ENCODE peak calls at places on chromosome 3, in ten cellular contexts. C is sigmoid colon, L is body of pancreas, T is NB4, X is heart left ventricle, D is suprapubic skin, M is prostate gland, Q is lower leg skin, S is right lobe of liver, A is Peyer's patch. R is an unnamed sample.

GRCh38 chr3:161171639-161172552 is 49.2 kb upstream of the NMD3 start:
- DNase-seq in C (no peak), L (no peak), T (no peak), X (no peak), D (no peak), M (no peak), Q (no peak), S (no peak), A (no peak), R (no peak)

GRCh38 chr3:180085122-180085710 is 48.5 kb upstream of the PEX5L start:
- DNase-seq in C (no peak), L (no peak), T (peak; percentile 8), X (no peak), D (no peak), M (no peak), Q (no peak), S (no peak), A (no peak), R (no peak)

GRCh38 chr3:119175869-119176756 is 2.7 kb downstream of the UPK1B start:
- DNase-seq in C (no peak), L (no peak), T (no peak), X (no peak), D (no peak), M (no peak), Q (no peak), S (no peak), A (no peak), R (no peak)

GRCh38 chr3:38397320-38397719 is 50.7 kb downstream of the XYLB start:
- DNase-seq in C (no peak), L (no peak), T (peak; percentile 49), X (no peak), D (no peak), M (no peak), Q (no peak), S (peak; percentile 57), A (no peak), R (no peak)

GRCh38 chr3:55631766-55632331 is 144.7 kb upstream of the WNT5A start:
- DNase-seq in C (no peak), L (no peak), T (no peak), X (no peak), D (no peak), M (no peak), Q (no peak), S (no peak), A (no peak), R (no peak)

GRCh38 chr3:10206166-10206511 is 41.4 kb downstream of the IRAK2 start:
- DNase-seq in C (no peak), L (no peak), T (no peak), X (no peak), D (no peak), M (no peak), Q (no peak), S (no peak), A (no peak), R (no peak)

GRCh38 chr3:14121859-14122258 is 2.8 kb downstream of the CHCHD4 start:
- DNase-seq in C (no peak), L (no peak), T (no peak), X (no peak), D (no peak), M (no peak), Q (no peak), S (no peak), A (no peak), R (no peak)

GRCh38 chr3:110341047-110341446 is 730.6 kb upstream of the NECTIN3 start:
- DNase-seq in C (no peak), L (no peak), T (no peak), X (no peak), D (no peak), M (no peak), Q (no peak), S (no peak), A (no peak), R (no peak)

GRCh38 chr3:8443829-8444791 is 57.5 kb upstream of the LMCD1 start:
- DNase-seq in C (peak; percentile 86), L (peak; percentile 96), T (no peak), X (peak; percentile 84), D (peak; percentile 91), M (peak; percentile 97), Q (peak; percentile 94), S (peak; percentile 90), A (peak; percentile 80), R (peak; percentile 81)

GRCh38 chr3:58179235-58180098 is 31.3 kb downstream of the DNASE1L3 start:
- DNase-seq in C (no peak), L (no peak), T (peak; percentile 27), X (no peak), D (no peak), M (no peak), Q (no peak), S (no peak), A (no peak), R (no peak)

GRCh38 chr3:98855811-98856400 is 45.6 kb downstream of the DCBLD2 start:
- DNase-seq in C (no peak), L (no peak), T (no peak), X (no peak), D (no peak), M (no peak), Q (no peak), S (no peak), A (no peak), R (peak; percentile 33)

GRCh38 chr3:99958177-99958912 is 140.7 kb downstream of the CMSS1 start:
- DNase-seq in C (no peak), L (no peak), T (no peak), X (no peak), D (no peak), M (no peak), Q (no peak), S (no peak), A (no peak), R (no peak)
- TF ChIP-seq POLR2A in C (no peak), L (no peak), T (no peak), X (no peak), D (no peak), M (no peak), Q (no peak), S (no peak), A (no peak), R (no peak)

GRCh38 chr3:42013652-42014442 is 51.9 kb upstream of the ULK4 start:
- DNase-seq in C (peak; percentile 77), L (peak; percentile 42), T (peak; percentile 52), X (peak; percentile 52), D (peak; percentile 76), M (no peak), Q (peak; percentile 90), S (peak; percentile 58), A (peak; percentile 69), R (peak; percentile 41)

GRCh38 chr3:42012935-42013651 is 51.2 kb upstream of the ULK4 start:
- DNase-seq in C (peak; percentile 85), L (peak; percentile 69), T (peak; percentile 95), X (peak; percentile 85), D (peak; percentile 80), M (peak; percentile 58), Q (peak; percentile 93), S (peak; percentile 88), A (peak; percentile 87), R (peak; percentile 53)

GRCh38 chr3:42014443-42014945 is 52.6 kb upstream of the ULK4 start:
- DNase-seq in C (no peak), L (no peak), T (peak; percentile 73), X (no peak), D (no peak), M (no peak), Q (no peak), S (no peak), A (no peak), R (peak; percentile 33)

GRCh38 chr3:42012378-42012934 is 50.6 kb upstream of the ULK4 start:
- DNase-seq in C (no peak), L (no peak), T (no peak), X (no peak), D (no peak), M (no peak), Q (peak; percentile 3), S (no peak), A (no peak), R (no peak)

GRCh38 chr3:42014949-42015533 is 53.1 kb upstream of the ULK4 start:
- DNase-seq in C (peak; percentile 83), L (peak; percentile 25), T (peak; percentile 91), X (peak; percentile 73), D (peak; percentile 80), M (no peak), Q (peak; percentile 90), S (peak; percentile 57), A (peak; percentile 60), R (peak; percentile 64)
- TF ChIP-seq POLR2A in C (no peak), L (no peak), T (no peak), X (no peak), D (no peak), M (no peak), Q (no peak), S (peak; percentile 53), A (no peak), R (no peak)

DNA sequence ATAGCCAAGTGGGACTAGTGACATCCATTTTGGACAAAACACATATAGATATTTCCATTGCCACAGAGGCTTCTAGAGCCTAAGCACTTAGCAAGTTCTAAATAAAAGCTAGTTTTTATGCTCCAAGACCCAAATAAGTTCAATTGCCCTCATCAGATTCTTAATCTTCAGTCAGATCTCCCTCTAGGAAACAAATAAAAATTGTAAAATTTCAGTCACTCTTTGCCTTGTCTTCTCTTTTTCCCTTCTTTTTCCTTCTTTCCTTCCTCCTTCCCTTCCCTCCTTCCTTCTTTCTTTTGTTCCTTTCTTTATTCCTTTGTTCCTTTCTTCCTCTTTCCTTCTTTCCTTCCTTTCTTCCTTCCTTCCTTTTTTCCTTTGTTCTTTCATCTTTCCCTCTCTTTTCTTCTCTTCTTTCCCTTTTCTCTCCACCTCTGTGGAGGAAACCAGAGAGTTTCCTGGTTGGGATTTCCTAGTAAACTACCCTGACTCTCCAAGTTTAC is 68.8 kb upstream of the GADL1 start:
- DNase-seq in C (no peak), L (no peak), T (no peak), X (no peak), D (no peak), M (no peak), Q (no peak), S (no peak), A (no peak), R (no peak)
- TF ChIP-seq POLR2A in C (no peak), L (no peak), T (no peak), X (no peak), D (no peak), M (no peak), Q (no peak), S (no peak), A (no peak), R (no peak)

DNA sequence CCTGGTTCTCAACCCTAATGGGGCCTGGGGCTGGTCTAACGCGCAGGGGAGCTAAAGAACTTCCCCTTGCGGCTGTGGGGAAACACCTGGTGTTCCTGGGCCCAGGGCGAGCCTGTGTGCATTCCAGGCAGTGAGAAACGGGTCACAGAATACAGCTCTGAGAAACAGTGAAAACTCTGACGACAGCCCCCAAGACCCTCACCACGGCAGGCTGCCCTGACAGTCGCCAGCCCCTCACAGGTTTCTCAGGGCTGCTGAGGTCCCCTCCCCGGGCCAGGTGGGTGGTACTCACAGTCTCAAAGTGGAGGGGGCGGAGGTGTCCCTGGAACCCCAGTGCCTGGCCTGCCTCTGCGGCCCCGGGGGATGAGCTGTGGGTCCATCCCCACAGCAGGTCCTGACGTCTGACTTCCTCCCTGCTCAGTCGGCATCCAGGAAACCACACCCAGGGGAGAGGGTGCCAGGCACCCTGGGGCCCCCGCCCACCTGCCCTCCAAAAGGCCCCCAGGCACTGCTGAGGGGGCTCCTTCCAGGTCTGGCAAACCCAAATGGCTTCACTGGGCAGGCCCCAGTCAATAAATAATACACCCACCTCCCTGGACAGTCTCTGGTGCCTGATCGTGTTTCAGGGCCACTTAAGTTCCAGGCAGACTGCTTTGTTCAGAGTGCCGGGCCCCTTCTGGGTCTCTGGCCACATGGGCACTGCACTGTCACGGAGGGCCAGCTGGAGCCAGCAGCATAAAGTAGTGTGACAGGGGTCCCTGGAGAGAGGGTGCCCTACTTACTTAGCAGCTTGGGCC is 57.7 kb downstream of the IQSEC1 start:
- DNase-seq in C (peak; percentile 70), L (no peak), T (peak; percentile 76), X (no peak), D (peak; percentile 77), M (no peak), Q (no peak), S (peak; percentile 55), A (peak; percentile 52), R (no peak)
- TF ChIP-seq POLR2A in C (no peak), L (peak; percentile 62), T (no peak), X (no peak), D (peak; percentile 46), M (peak; percentile 13), Q (no peak), S (peak; percentile 64), A (peak; percentile 36), R (peak; percentile 24)